ENCODE peak calls at places on chromosomes 12 and 14, in five cellular contexts. Y, C, P, V and G are unnamed samples.

GRCh38 chr12:29818925-29819324 is 35.2 kb upstream of the TMTC1 start:
- DNase-seq in Y (no peak), C (no peak), P (no peak), V (no peak), G (no peak)

GRCh38 chr12:64943686-64944085 is 119.2 kb downstream of the TBC1D30 start:
- DNase-seq in Y (no peak), C (no peak), P (no peak), V (no peak), G (no peak)

GRCh38 chr12:124744659-124745467 is 118.8 kb downstream of the SCARB1 start:
- DNase-seq in Y (peak; percentile 76), C (peak; percentile 14), P (no peak), V (peak; percentile 82), G (peak; percentile 79)

GRCh38 chr14:50320279-50320678 is 8.2 kb downstream of the DMAC2L start:
- DNase-seq in Y (no peak), C (peak; percentile 52), P (no peak), V (no peak), G (no peak)

GRCh38 chr12:6540181-6540877 is 6.0 kb downstream of the GAPDH start:
- DNase-seq in Y (peak; percentile 67), C (no peak), P (peak; percentile 75), V (peak; percentile 95), G (peak; percentile 83)

GRCh38 chr14:85934123-85934885 is 404.4 kb downstream of the FLRT2 start:
- DNase-seq in Y (no peak), C (peak; percentile 69), P (no peak), V (peak; percentile 9), G (peak; percentile 61)

GRCh38 chr14:31207287-31207745 is 277 bp downstream of the HECTD1 start:
- DNase-seq in Y (no peak), C (no peak), P (no peak), V (no peak), G (peak; percentile 85)

GRCh38 chr12:19489168-19489567 is 49.9 kb downstream of the AEBP2 start:
- DNase-seq in Y (no peak), C (no peak), P (no peak), V (no peak), G (no peak)

GRCh38 chr14:99273025-99273723 is 1.2 kb upstream of the BCL11B start:
- DNase-seq in Y (no peak), C (no peak), P (peak; percentile 68), V (peak; percentile 73), G (no peak)

GRCh38 chr14:50533314-50533705 is 941 bp upstream of the MAP4K5 start:
- DNase-seq in Y (no peak), C (peak; percentile 7), P (no peak), V (no peak), G (peak; percentile 49)

GRCh38 chr12:1947081-1947480 is 28.6 kb upstream of the CACNA2D4 start:
- DNase-seq in Y (no peak), C (no peak), P (no peak), V (no peak), G (no peak)

GRCh38 chr12:84058136-84058535 is 854.5 kb downstream of the SLC6A15 start:
- DNase-seq in Y (no peak), C (no peak), P (peak; percentile 9), V (no peak), G (no peak)

GRCh38 chr12:119479121-119479561 is 114.4 kb upstream of the TMEM233 start:
- DNase-seq in Y (no peak), C (no peak), P (no peak), V (no peak), G (no peak)

GRCh38 chr12:46246021-46246700 is 22.7 kb downstream of the SLC38A1 start:
- DNase-seq in Y (no peak), C (no peak), P (no peak), V (no peak), G (no peak)

GRCh38 chr12:19752712-19753111 is 313.4 kb downstream of the AEBP2 start:
- DNase-seq in Y (no peak), C (no peak), P (no peak), V (no peak), G (no peak)

GRCh38 chr14:77302926-77303325 is 17.8 kb downstream of the POMT2 start:
- DNase-seq in Y (peak; percentile 65), C (no peak), P (no peak), V (no peak), G (no peak)

GRCh38 chr12:125355614-125356013 is 290.4 kb downstream of the AACS start:
- DNase-seq in Y (no peak), C (no peak), P (no peak), V (no peak), G (no peak)

GRCh38 chr12:119302334-119303132 is 32.0 kb upstream of the CCDC60 start:
- DNase-seq in Y (no peak), C (no peak), P (peak; percentile 87), V (peak; percentile 28), G (no peak)

GRCh38 chr14:30990766-30991165 is 34.7 kb upstream of the AP4S1 start:
- DNase-seq in Y (no peak), C (no peak), P (no peak), V (no peak), G (no peak)

GRCh38 chr14:60951781-60952435 is 29.0 kb downstream of the TRMT5 start:
- DNase-seq in Y (no peak), C (no peak), P (no peak), V (no peak), G (no peak)

GRCh38 chr14:75700295-75700694 is 39.2 kb downstream of the TTLL5 start:
- DNase-seq in Y (no peak), C (no peak), P (no peak), V (no peak), G (no peak)

GRCh38 chr12:8033153-8034044 is 883 bp downstream of the FOXJ2 start:
- DNase-seq in Y (no peak), C (peak; percentile 19), P (peak; percentile 62), V (peak; percentile 81), G (peak; percentile 34)

GRCh38 chr12:3216097-3216496 is 138.9 kb downstream of the TSPAN9 start:
- DNase-seq in Y (no peak), C (no peak), P (no peak), V (no peak), G (no peak)

GRCh38 chr12:12819752-12820311 is 6.7 kb downstream of the DDX47 start:
- DNase-seq in Y (no peak), C (no peak), P (no peak), V (no peak), G (no peak)

GRCh38 chr12:56317675-56318074 is 1.9 kb upstream of the CNPY2 start:
- DNase-seq in Y (no peak), C (no peak), P (peak; percentile 21), V (peak; percentile 62), G (no peak)

GRCh38 chr14:98835051-98835824 is 436.8 kb downstream of the BCL11B start:
- DNase-seq in Y (no peak), C (no peak), P (no peak), V (no peak), G (no peak)

GRCh38 chr12:13162904-13163303 is 33.6 kb upstream of the EMP1 start:
- DNase-seq in Y (no peak), C (no peak), P (no peak), V (no peak), G (no peak)

GRCh38 chr14:100159107-100159864 is at the start of gene DEGS2:
- DNase-seq in Y (no peak), C (peak; percentile 22), P (peak; percentile 77), V (peak; percentile 87), G (peak; percentile 84)

GRCh38 chr12:42002563-42002962 is 142.1 kb downstream of the GXYLT1 start:
- DNase-seq in Y (no peak), C (no peak), P (no peak), V (no peak), G (no peak)

GRCh38 chr12:6394398-6394797 is 10.4 kb downstream of the LTBR start:
- DNase-seq in Y (no peak), C (no peak), P (no peak), V (no peak), G (no peak)

GRCh38 chr14:51774209-51774608 is 86.2 kb upstream of the GNG2 start:
- DNase-seq in Y (no peak), C (no peak), P (no peak), V (no peak), G (no peak)

GRCh38 chr14:47557894-47558293 is 117.5 kb downstream of the MDGA2 start:
- DNase-seq in Y (no peak), C (no peak), P (no peak), V (no peak), G (no peak)

GRCh38 chr12:1375323-1375722 is 219.1 kb downstream of the FBXL14 start:
- DNase-seq in Y (no peak), C (no peak), P (no peak), V (no peak), G (no peak)

GRCh38 chr14:94346841-94347240 is 23.7 kb upstream of the SERPINA6 start:
- DNase-seq in Y (no peak), C (no peak), P (no peak), V (no peak), G (no peak)

GRCh38 chr12:18411453-18411852 is 150.1 kb downstream of the PIK3C2G start:
- DNase-seq in Y (no peak), C (no peak), P (no peak), V (no peak), G (no peak)

GRCh38 chr12:114166360-114166759 is 200.2 kb upstream of the RBM19 start:
- DNase-seq in Y (peak; percentile 24), C (no peak), P (peak; percentile 82), V (peak; percentile 87), G (peak; percentile 14)

GRCh38 chr12:120854804-120855203 is 49.4 kb downstream of the SPPL3 start:
- DNase-seq in Y (no peak), C (no peak), P (no peak), V (no peak), G (no peak)

DNA sequence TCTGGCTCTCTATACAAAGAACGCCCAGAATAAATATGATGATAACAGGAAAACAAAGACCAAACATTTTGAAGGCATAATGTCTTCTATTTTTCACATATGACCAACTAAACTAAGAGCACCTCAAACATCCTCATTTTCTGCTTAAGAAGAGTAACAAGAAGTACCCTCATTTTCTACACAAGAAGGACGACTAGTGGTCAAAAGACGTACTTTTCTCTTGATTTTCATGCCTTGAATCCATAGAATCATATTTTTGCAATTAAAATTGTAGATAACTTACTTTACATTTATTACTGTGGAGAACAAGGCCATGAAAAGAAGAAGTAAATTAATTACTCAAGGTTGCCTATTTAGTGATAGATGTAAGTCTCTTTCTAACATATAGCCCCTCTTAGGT is 358.6 kb downstream of the DUSP6 start:
- DNase-seq in Y (peak; percentile 63), C (peak; percentile 66), P (peak; percentile 53), V (peak; percentile 65), G (peak; percentile 12)
- TF ChIP-seq EZH2phosphoT487 in Y (no peak), C (no peak), P (no peak), V (no peak), G (no peak)

GRCh38 chr12:128693771-128694170 is 130.0 kb downstream of the SLC15A4 start:
- DNase-seq in Y (no peak), C (no peak), P (no peak), V (no peak), G (no peak)
- TF ChIP-seq CTCF in Y (no peak), C (no peak), P (no peak), V (no peak), G (no peak)

DNA sequence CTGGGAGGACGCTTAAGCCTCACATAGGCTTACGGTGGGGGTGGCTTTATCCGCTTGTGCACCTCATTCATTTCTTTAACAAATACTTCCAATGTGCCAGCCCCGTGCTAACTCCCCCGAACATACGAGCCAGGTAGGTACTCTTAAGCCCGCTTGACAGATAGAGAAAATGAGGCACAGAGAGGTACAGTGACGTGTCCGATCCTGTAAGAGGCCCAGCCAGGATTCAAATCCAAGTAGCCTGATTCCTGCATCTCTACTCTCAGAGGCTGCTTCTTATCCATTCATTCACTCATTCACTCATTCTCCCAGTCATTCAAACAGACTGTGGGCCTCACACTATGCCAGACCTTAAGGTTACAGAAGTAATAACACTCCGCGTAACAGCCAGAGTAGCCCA is 477 bp downstream of the OAS3 start:
- DNase-seq in Y (no peak), C (no peak), P (no peak), V (no peak), G (peak; percentile 11)
- TF ChIP-seq EZH2phosphoT487 in Y (no peak), C (no peak), P (no peak), V (no peak), G (no peak)

GRCh38 chr12:26471560-26471959 is 276.2 kb downstream of the SSPN start:
- DNase-seq in Y (no peak), C (no peak), P (no peak), V (no peak), G (peak; percentile 78)
- TF ChIP-seq CTCF in Y (no peak), C (no peak), P (no peak), V (no peak), G (no peak)